ENCODE peak calls at places on chromosome 7, in five cellular contexts. X is cardiac fibroblast, K is IMR-90, C is OCI-LY7, E is hypothalamus. U is an unnamed sample.

GRCh38 chr7:111159426-111159825 is 68.5 kb downstream of the LRRN3 start:
- DNase-seq in K (peak), X (peak), C (no peak), E (no peak), U (no peak)

GRCh38 chr7:490461-491291 is 29.0 kb downstream of the PDGFA start:
- DNase-seq in X (no peak), K (no peak), C (no peak), E (no peak), U (no peak)

GRCh38 chr7:157397751-157398691 is 61.2 kb downstream of the DNAJB6 start:
- DNase-seq in E (no peak), K (peak), C (peak), X (peak), U (peak)

GRCh38 chr7:140638311-140638791 is 2.3 kb downstream of the DENND2A start:
- DNase-seq in K (peak), E (no peak), X (peak), C (no peak), U (peak)

GRCh38 chr7:19080076-19080475 is 37.4 kb downstream of the TWIST1 start:
- DNase-seq in C (no peak), E (no peak), X (no peak), K (no peak), U (no peak)

GRCh38 chr7:137791947-137792346 is 54.8 kb downstream of the DGKI start:
- DNase-seq in X (no peak), K (no peak), C (no peak), E (no peak), U (no peak)

GRCh38 chr7:29005829-29006228 is 47.7 kb upstream of the TRIL start:
- DNase-seq in X (peak), C (no peak), K (peak), E (no peak), U (no peak)

GRCh38 chr7:98286093-98286525 is 4.6 kb downstream of the BRI3 start:
- DNase-seq in X (peak), C (no peak), K (peak), E (no peak), U (peak)

GRCh38 chr7:108576110-108576509 is 6.4 kb downstream of the DNAJB9 start:
- DNase-seq in C (no peak), K (no peak), X (no peak), E (no peak), U (no peak)

GRCh38 chr7:157594306-157594705 is 257.5 kb downstream of the DNAJB6 start:
- DNase-seq in E (no peak), X (no peak), C (no peak), K (no peak), U (no peak)

GRCh38 chr7:89738549-89738948 is 415.7 kb upstream of the STEAP1 start:
- DNase-seq in K (no peak), C (no peak), X (no peak), E (no peak), U (no peak)

GRCh38 chr7:100127866-100128601 is 1.3 kb downstream of the MBLAC1 start:
- DNase-seq in E (no peak), X (no peak), C (peak), K (no peak), U (no peak)

GRCh38 chr7:89914673-89915072 is 239.6 kb upstream of the STEAP1 start:
- DNase-seq in K (no peak), C (no peak), X (no peak), E (no peak), U (no peak)

GRCh38 chr7:5702876-5703571 is 78.4 kb downstream of the RNF216 start:
- DNase-seq in X (peak), K (peak), E (peak), C (no peak), U (no peak)

GRCh38 chr7:112450807-112451661 is 774 bp downstream of the IFRD1 start:
- DNase-seq in C (peak), K (peak), E (peak), X (peak), U (peak)

GRCh38 chr7:504221-505081 is 15.2 kb downstream of the PDGFA start:
- DNase-seq in K (no peak), X (no peak), C (no peak), E (no peak), U (peak)

GRCh38 chr7:16989883-16990413 is 108.2 kb upstream of the AGR3 start:
- DNase-seq in K (peak), C (no peak), E (peak), X (peak), U (peak)

GRCh38 chr7:37495574-37496184 is 47.0 kb upstream of the ELMO1 start:
- DNase-seq in K (peak), E (no peak), C (peak), X (peak), U (no peak)

GRCh38 chr7:91628742-91629141 is 251.8 kb downstream of the MTERF1 start:
- DNase-seq in C (no peak), K (no peak), E (no peak), X (peak), U (no peak)

U was measured in gastrocnemius medialis.